ENCODE peak calls at places on chromosome 5, in five cellular contexts. S, G, L, Z and C are unnamed samples.

GRCh38 chr5:154729613-154730012 is 25.6 kb upstream of the LARP1 start:
- DNase-seq in S (no peak), G (no peak), L (no peak), Z (no peak), C (no peak)

GRCh38 chr5:137075163-137075970 is 423.8 kb downstream of the SPOCK1 start:
- DNase-seq in S (peak), G (peak), L (peak), Z (peak), C (peak)

GRCh38 chr5:51382508-51382758 is 815 bp upstream of the ISL1 start:
- DNase-seq in S (no peak), G (no peak), L (no peak), Z (no peak), C (no peak)

GRCh38 chr5:142512680-142513042 is 173.2 kb downstream of the FGF1 start:
- DNase-seq in S (no peak), G (peak), L (peak), Z (no peak), C (peak)

GRCh38 chr5:87268126-87268969 is 665 bp downstream of the RASA1 start:
- DNase-seq in S (peak), G (peak), L (peak), Z (peak), C (peak)

GRCh38 chr5:80866372-80866771 is 93.8 kb upstream of the RASGRF2 start:
- DNase-seq in S (no peak), G (no peak), L (no peak), Z (no peak), C (no peak)

GRCh38 chr5:63962345-63962744 is at the start of gene HTR1A:
- DNase-seq in S (no peak), G (no peak), L (no peak), Z (peak), C (peak)

GRCh38 chr5:81021951-81022687 is 62.0 kb downstream of the RASGRF2 start:
- DNase-seq in S (no peak), G (no peak), L (no peak), Z (no peak), C (no peak)

GRCh38 chr5:106121972-106122605 is 1548.6 kb downstream of the EFNA5 start:
- DNase-seq in S (peak), G (peak), L (no peak), Z (peak), C (no peak)

GRCh38 chr5:67543704-67544103 is 347.1 kb upstream of the CD180 start:
- DNase-seq in S (no peak), G (peak), L (no peak), Z (no peak), C (no peak)

GRCh38 chr5:77168884-77169254 is 41.6 kb upstream of the PDE8B start:
- DNase-seq in S (no peak), G (peak), L (no peak), Z (no peak), C (no peak)

GRCh38 chr5:33755216-33755615 is 136.6 kb downstream of the ADAMTS12 start:
- DNase-seq in S (no peak), G (no peak), L (peak), Z (no peak), C (no peak)

GRCh38 chr5:136594416-136594815 is 229.1 kb upstream of the TRPC7 start:
- DNase-seq in S (no peak), G (no peak), L (no peak), Z (no peak), C (no peak)

GRCh38 chr5:169893010-169893409 is 87.3 kb downstream of the INSYN2B start:
- DNase-seq in S (no peak), G (peak), L (peak), Z (no peak), C (no peak)

GRCh38 chr5:81154725-81155124 is 78.4 kb upstream of the CKMT2 start:
- DNase-seq in S (no peak), G (no peak), L (no peak), Z (no peak), C (no peak)

GRCh38 chr5:161900981-161901380 is 53.1 kb downstream of the GABRA1 start:
- DNase-seq in S (no peak), G (no peak), L (no peak), Z (no peak), C (no peak)

GRCh38 chr5:157610990-157611389 is 35.4 kb upstream of the ADAM19 start:
- DNase-seq in S (no peak), G (no peak), L (peak), Z (no peak), C (no peak)

GRCh38 chr5:83721878-83722779 is 1.5 kb upstream of the HAPLN1 start:
- DNase-seq in S (peak), G (peak), L (peak), Z (peak), C (peak)

GRCh38 chr5:132296412-132297001 is 2.3 kb downstream of the SLC22A4 start:
- DNase-seq in S (no peak), G (peak), L (peak), Z (no peak), C (no peak)

GRCh38 chr5:2207966-2208544 is 325.3 kb upstream of the IRX4 start:
- DNase-seq in S (peak), G (no peak), L (peak), Z (peak), C (no peak)

GRCh38 chr5:72522607-72523006 is 15.4 kb upstream of the ZNF366 start:
- DNase-seq in S (no peak), G (no peak), L (no peak), Z (no peak), C (no peak)

GRCh38 chr5:11300736-11301135 is 539.7 kb upstream of the DAP start:
- DNase-seq in S (no peak), G (no peak), L (no peak), Z (no peak), C (no peak)

GRCh38 chr5:143434261-143435206 is 31.0 kb upstream of the NR3C1 start:
- DNase-seq in S (peak), G (no peak), L (no peak), Z (no peak), C (no peak)

GRCh38 chr5:58887721-58888409 is 305.0 kb downstream of the RAB3C start:
- DNase-seq in S (no peak), G (peak), L (peak), Z (no peak), C (peak)

GRCh38 chr5:122156724-122157325 is 27.5 kb downstream of the ZNF474 start:
- DNase-seq in S (peak), G (peak), L (peak), Z (peak), C (no peak)

GRCh38 chr5:142783601-142784291 is 13.6 kb downstream of the ARHGAP26 start:
- DNase-seq in S (peak), G (peak), L (peak), Z (peak), C (no peak)

GRCh38 chr5:58937031-58937681 is 354.3 kb downstream of the RAB3C start:
- DNase-seq in S (no peak), G (no peak), L (no peak), Z (no peak), C (no peak)

GRCh38 chr5:68746220-68747076 is 347.4 kb upstream of the SLC30A5 start:
- DNase-seq in S (no peak), G (no peak), L (no peak), Z (peak), C (no peak)

GRCh38 chr5:177491983-177492746 is 5.2 kb downstream of the PDLIM7 start:
- DNase-seq in S (no peak), G (no peak), L (no peak), Z (no peak), C (peak)
- H3K9ac ChIP-seq in S (no peak), G (no peak), L (no peak), Z (no peak), C (no peak)

DNA sequence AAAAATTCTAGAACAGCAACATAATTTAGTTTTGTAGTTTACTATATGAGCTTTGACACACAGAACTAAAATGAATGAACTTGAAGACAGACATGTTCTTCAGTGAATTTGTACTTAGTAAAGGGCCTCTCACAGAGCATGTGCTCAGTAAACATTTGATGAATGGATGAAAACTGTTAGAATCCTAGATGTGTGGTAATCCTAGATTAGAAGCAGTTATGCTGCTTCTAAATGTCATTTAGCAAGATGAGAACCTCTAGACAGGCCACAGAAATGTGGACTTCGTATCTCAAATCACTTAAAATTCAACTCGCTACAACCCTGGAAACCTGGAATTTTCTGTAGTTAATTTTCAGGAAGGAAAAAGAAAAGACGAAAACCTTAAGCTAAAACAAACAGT is 8.5 kb downstream of the GOLPH3 start:
- DNase-seq in S (no peak), G (no peak), L (no peak), Z (no peak), C (no peak)
- H3K9ac ChIP-seq in S (no peak), G (no peak), L (no peak), Z (no peak), C (no peak)

GRCh38 chr5:172901788-172902496 is 57.3 kb upstream of the RPL26L1 start:
- DNase-seq in S (no peak), G (peak), L (peak), Z (no peak), C (no peak)
- H3K9ac ChIP-seq in S (peak), G (peak), L (peak), Z (no peak), C (peak)

DNA sequence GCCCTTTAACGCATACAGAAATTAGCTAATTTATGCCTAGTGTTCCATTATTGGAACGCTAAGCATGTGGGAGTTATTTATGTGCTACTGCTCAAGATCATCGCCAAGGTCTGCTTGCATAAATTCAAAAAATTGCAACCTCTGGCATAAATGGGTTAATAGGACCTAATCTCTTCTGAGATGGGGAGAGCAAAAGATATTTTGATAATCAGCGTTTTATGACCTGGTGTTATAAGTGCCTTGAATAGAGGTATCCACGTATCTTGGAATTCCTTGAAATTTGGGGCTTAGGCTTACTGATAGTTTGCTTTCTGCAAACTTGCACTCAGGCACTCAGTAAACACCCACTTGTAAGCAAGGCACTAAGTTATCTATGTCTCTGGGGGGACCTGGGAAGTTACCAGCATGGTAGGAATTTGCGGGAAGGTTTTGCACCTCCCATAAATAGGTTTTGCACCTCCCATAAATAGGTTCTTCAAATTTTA is 1.8 kb downstream of the SUB1 start:
- DNase-seq in S (no peak), G (no peak), L (no peak), Z (no peak), C (no peak)
- H3K9ac ChIP-seq in S (peak), G (peak), L (no peak), Z (no peak), C (no peak)

DNA sequence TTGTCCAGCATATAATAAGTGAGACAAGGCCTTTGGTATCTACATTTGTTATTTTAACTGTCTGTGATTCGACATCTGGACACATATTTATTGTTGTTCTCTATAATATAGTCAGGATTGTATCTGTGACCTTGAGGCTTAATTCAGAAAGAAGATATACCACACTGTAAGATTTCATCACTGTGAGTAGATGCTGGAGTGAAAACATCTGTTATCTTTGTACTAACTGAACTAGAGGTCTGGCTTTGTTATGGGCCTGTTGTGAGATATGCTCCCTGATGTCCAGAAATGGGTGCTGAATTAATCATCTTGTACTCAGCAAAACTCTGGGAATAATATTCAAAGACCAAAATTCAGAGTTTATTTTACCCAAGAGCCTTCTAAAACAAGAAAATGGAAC is 148.5 kb downstream of the ISOC1 start:
- DNase-seq in S (peak), G (no peak), L (no peak), Z (no peak), C (no peak)
- H3K9ac ChIP-seq in S (no peak), G (no peak), L (no peak), Z (no peak), C (no peak)

GRCh38 chr5:133957080-133957479 is 11.3 kb downstream of the C5orf15 start:
- DNase-seq in S (no peak), G (no peak), L (no peak), Z (no peak), C (no peak)
- H3K9ac ChIP-seq in S (no peak), G (no peak), L (no peak), Z (no peak), C (no peak)

DNA sequence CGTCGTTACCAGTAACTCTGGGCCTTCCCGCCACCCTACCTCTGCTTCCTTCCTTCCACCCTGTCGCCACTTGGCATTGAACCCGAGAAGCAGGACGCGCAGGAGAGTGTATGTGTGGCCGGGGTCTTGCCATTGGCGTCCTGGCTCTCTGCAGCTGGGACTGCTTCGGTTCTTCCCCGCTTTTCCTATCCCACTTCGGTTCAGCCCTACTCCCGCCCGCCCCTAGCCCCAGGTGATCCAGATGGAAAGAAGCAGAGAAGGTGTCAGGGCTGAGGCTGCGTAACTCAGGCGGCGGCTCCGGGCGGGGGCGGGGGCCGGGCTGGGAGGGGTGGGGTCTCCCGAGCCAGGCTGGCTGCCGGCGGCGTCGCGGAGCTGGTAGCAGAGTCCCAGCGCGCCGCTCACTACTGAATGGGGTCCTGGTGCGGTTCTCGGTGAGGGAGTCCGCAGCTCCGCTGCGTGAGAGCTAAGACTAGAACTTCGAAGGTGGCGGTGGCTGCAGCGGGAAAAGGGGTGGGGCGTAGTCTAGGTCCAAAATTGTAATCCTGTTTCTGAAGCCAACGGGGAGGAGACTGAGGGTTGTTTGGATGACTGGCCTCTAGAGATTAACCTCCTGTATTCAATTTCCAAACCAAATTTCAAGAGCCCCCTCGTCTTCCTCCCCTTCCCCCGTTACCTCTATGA is 1.3 kb downstream of the PRR16 start:
- DNase-seq in S (peak), G (peak), L (peak), Z (peak), C (peak)
- H3K9ac ChIP-seq in S (peak), G (peak), L (peak), Z (no peak), C (no peak)